ENCODE peak calls at places on chromosomes 5 and 9, in ten cellular contexts. M is hepatocyte; N is activated CD4-positive, alpha-beta T cell treated with anti-CD3 and anti-CD28 coated beads for 48 hours; X is T follicular helper cell; H is HL-60; J is stimulated activated CD4-positive, alpha-beta T cell treated with anti-CD3 and anti-CD28 coated beads, Interleukin-1b, Interleukin-23, amount 100 ng/mL, for 1 hour; L is ovary; K is substantia nigra; U is SHP77; Y is ACHN. O is an unnamed sample.

GRCh38 chr5:170747851-170748250 is 35.7 kb upstream of the GABRP start:
- DNase-seq in K (no peak), X (no peak), H (no peak), Y (peak), L (no peak), M (no peak), J (no peak), N (no peak), U (no peak), O (peak)

GRCh38 chr9:114551750-114552685 is 35.6 kb upstream of the ATP6V1G1 start:
- DNase-seq in J (no peak), L (peak), H (no peak), K (no peak), U (peak), N (no peak), M (peak), Y (peak), X (no peak), O (peak)

GRCh38 chr5:172361566-172362238 is 78.1 kb upstream of the UBTD2 start:
- DNase-seq in J (no peak), U (no peak), K (no peak), H (peak), N (peak), X (no peak), Y (peak), M (peak), L (no peak), O (peak)

GRCh38 chr9:6711403-6711802 is 46.4 kb upstream of the KDM4C start:
- DNase-seq in U (no peak), Y (no peak), K (no peak), J (no peak), N (no peak), L (no peak), H (no peak), X (no peak), M (no peak), O (no peak)

GRCh38 chr9:86488345-86488744 is 134.1 kb upstream of the TUT7 start:
- DNase-seq in N (no peak), H (no peak), M (no peak), Y (no peak), U (no peak), J (no peak), L (no peak), K (no peak), X (no peak), O (no peak)

GRCh38 chr9:15176821-15177220 is 130.2 kb downstream of the TTC39B start:
- DNase-seq in Y (no peak), X (no peak), L (no peak), H (no peak), N (no peak), U (no peak), J (no peak), M (no peak), K (no peak), O (no peak)

GRCh38 chr9:94443039-94443722 is 111.7 kb upstream of the PCAT7 start:
- DNase-seq in J (no peak), M (no peak), L (no peak), H (no peak), K (no peak), N (no peak), X (no peak), U (no peak), Y (peak), O (no peak)

GRCh38 chr9:132698989-132699388 is 28.7 kb downstream of the GTF3C4 start:
- DNase-seq in N (no peak), J (no peak), H (no peak), L (no peak), K (no peak), Y (no peak), X (no peak), M (no peak), U (no peak), O (no peak)

GRCh38 chr9:7273575-7273974 is 515.8 kb downstream of the KDM4C start:
- DNase-seq in J (no peak), N (no peak), Y (no peak), U (peak), L (peak), H (no peak), M (peak), K (no peak), X (no peak), O (no peak)

GRCh38 chr5:133945561-133945960 is 22.9 kb downstream of the C5orf15 start:
- DNase-seq in K (no peak), X (no peak), Y (no peak), J (no peak), U (no peak), L (no peak), M (no peak), H (no peak), N (no peak), O (no peak)

GRCh38 chr9:27430754-27431540 is 93.1 kb upstream of the IFNK start:
- DNase-seq in L (no peak), H (no peak), K (no peak), N (no peak), M (no peak), J (no peak), Y (no peak), X (no peak), U (no peak), O (no peak)

GRCh38 chr9:129777769-129778130 is 24.9 kb upstream of the PTGES start:
- DNase-seq in H (no peak), X (no peak), Y (no peak), K (no peak), M (no peak), L (no peak), N (no peak), J (no peak), U (no peak), O (no peak)

GRCh38 chr5:98769006-98769255 is 4.5 kb upstream of the RGMB start:
- DNase-seq in K (no peak), H (no peak), N (peak), M (peak), L (peak), U (no peak), Y (peak), J (no peak), X (no peak), O (no peak)

GRCh38 chr5:147483197-147483790 is 26.6 kb downstream of the DPYSL3 start:
- DNase-seq in N (no peak), X (no peak), L (no peak), K (no peak), U (peak), J (no peak), M (no peak), Y (no peak), H (no peak), O (no peak)

GRCh38 chr5:174479325-174479724 is 245.1 kb upstream of the MSX2 start:
- DNase-seq in L (no peak), N (no peak), H (no peak), M (no peak), U (no peak), J (no peak), K (no peak), Y (no peak), X (no peak), O (no peak)

GRCh38 chr9:4370501-4370900 is 70.6 kb upstream of the GLIS3 start:
- DNase-seq in U (no peak), N (no peak), X (no peak), H (no peak), L (no peak), Y (no peak), K (no peak), M (no peak), J (no peak), O (no peak)

GRCh38 chr9:93189369-93190132 is 5.6 kb downstream of the WNK2 start:
- DNase-seq in M (no peak), J (no peak), U (no peak), L (no peak), N (no peak), Y (no peak), K (no peak), X (no peak), H (no peak), O (no peak)

GRCh38 chr9:100554935-100555401 is 22.9 kb upstream of the CAVIN4 start:
- DNase-seq in M (no peak), K (peak), J (no peak), H (no peak), X (no peak), L (no peak), U (no peak), Y (no peak), N (no peak), O (no peak)

GRCh38 chr5:131386779-131387178 is 122.9 kb downstream of the CDC42SE2 start:
- DNase-seq in X (no peak), Y (no peak), N (no peak), H (no peak), J (no peak), U (peak), K (no peak), L (no peak), M (peak), O (no peak)